ENCODE peak calls at places on chromosomes 7 and 10, in ten cellular contexts. Z is osteoblast, U is T47D, V is ureter, S is sigmoid colon, F is chondrocyte, X is endothelial cell, M is GF-D8, J is sciatic nerve, N is Right ventricle myocardium superior. Y is an unnamed sample.
A peak's percentile ranks its signal among the peaks of the same experiment; 100 is the strongest.

GRCh38 chr10:95394161-95394880 is 103.5 kb upstream of the PDLIM1 start:
- DNase-seq in U (no peak), M (no peak), N (no peak), J (no peak), V (no peak), F (no peak), Z (no peak), S (no peak), X (no peak), Y (no peak)

GRCh38 chr7:85324145-85324799 is 137.4 kb upstream of the SEMA3D start:
- DNase-seq in M (no peak), X (no peak), S (no peak), V (no peak), N (no peak), F (no peak), U (no peak), Z (no peak), J (no peak), Y (no peak)

GRCh38 chr7:101630591-101630990 is 1.5 kb upstream of the MYL10 start:
- DNase-seq in X (peak; percentile 22), F (no peak), S (no peak), U (no peak), J (no peak), M (no peak), Z (peak; percentile 89), V (peak; percentile 78), N (no peak), Y (no peak)

GRCh38 chr7:33876600-33877274 is 28.6 kb upstream of the BMPER start:
- DNase-seq in V (no peak), U (no peak), J (no peak), S (no peak), Z (peak; percentile 75), N (no peak), M (no peak), X (no peak), F (no peak), Y (no peak)

GRCh38 chr10:78904196-78904595 is 164.6 kb upstream of the ZMIZ1 start:
- DNase-seq in X (peak; percentile 2), M (no peak), Z (no peak), V (no peak), N (no peak), J (peak; percentile 35), F (no peak), U (no peak), S (no peak), Y (peak; percentile 51)

GRCh38 chr7:2231992-2232765 is 566 bp downstream of the MAD1L1 start:
- DNase-seq in F (no peak), Z (no peak), J (no peak), X (peak; percentile 21), N (no peak), S (no peak), M (no peak), U (no peak), V (no peak), Y (no peak)

GRCh38 chr10:103789141-103789540 is 66.2 kb downstream of the SH3PXD2A start:
- DNase-seq in Z (no peak), V (no peak), N (no peak), M (no peak), X (no peak), F (no peak), J (no peak), U (no peak), S (no peak), Y (no peak)

GRCh38 chr10:13550813-13551212 is 22.0 kb upstream of the BEND7 start:
- DNase-seq in Z (no peak), M (no peak), V (no peak), F (no peak), J (no peak), X (no peak), U (no peak), S (no peak), N (no peak), Y (no peak)

GRCh38 chr7:35512716-35513115 is 182.2 kb downstream of the HERPUD2 start:
- DNase-seq in V (no peak), Z (no peak), U (no peak), J (no peak), F (no peak), S (no peak), M (no peak), X (no peak), N (no peak), Y (no peak)

GRCh38 chr10:92830478-92831389 is 17.6 kb upstream of the EXOC6 start:
- DNase-seq in M (peak; percentile 83), J (no peak), X (peak; percentile 20), F (no peak), N (no peak), Z (no peak), U (no peak), V (no peak), S (no peak), Y (no peak)

Y was measured in osteocyte.